ENCODE peak calls at places on chromosome 2, in six cellular contexts. L is ureter, H is GM04504, J is endothelial cell of umbilical vein, I is Calu3, Y is occipital lobe. C is an unnamed sample.

GRCh38 chr2:205755923-205756322 is 73.6 kb downstream of the NRP2 start:
- DNase-seq in I (no peak), Y (no peak), H (no peak), J (no peak), L (no peak), C (no peak)

GRCh38 chr2:21036708-21037670 is 6.9 kb downstream of the APOB start:
- DNase-seq in I (no peak), L (no peak), Y (no peak), J (no peak), H (no peak), C (no peak)

GRCh38 chr2:5102823-5103222 is 589.4 kb upstream of the SOX11 start:
- DNase-seq in Y (no peak), H (no peak), L (no peak), J (no peak), I (no peak), C (no peak)

GRCh38 chr2:42012651-42013050 is 35.2 kb upstream of the PKDCC start:
- DNase-seq in Y (no peak), H (no peak), I (no peak), J (no peak), L (no peak), C (no peak)

GRCh38 chr2:34652636-34653035 is 1053.5 kb upstream of the FAM98A start:
- DNase-seq in I (no peak), Y (no peak), L (no peak), H (no peak), J (no peak), C (peak; percentile 60)

GRCh38 chr2:142140434-142140845 is 9.6 kb upstream of the LRP1B start:
- DNase-seq in Y (no peak), L (no peak), J (peak; percentile 36), I (no peak), H (peak; percentile 5), C (peak; percentile 57)

GRCh38 chr2:238462782-238463396 is 36.2 kb downstream of the ASB1 start:
- DNase-seq in I (peak; percentile 31), H (peak; percentile 20), Y (no peak), J (peak; percentile 63), L (no peak), C (peak; percentile 42)

GRCh38 chr2:105323117-105323516 is 6.4 kb downstream of the TGFBRAP1 start:
- DNase-seq in H (no peak), Y (no peak), J (peak; percentile 29), I (no peak), L (no peak), C (no peak)

GRCh38 chr2:217329023-217329431 is 469.2 kb upstream of the TNP1 start:
- DNase-seq in I (no peak), J (no peak), H (no peak), Y (no peak), L (no peak), C (no peak)

GRCh38 chr2:96301897-96302296 is 3.4 kb downstream of the SNRNP200 start:
- DNase-seq in H (no peak), J (no peak), I (no peak), Y (no peak), L (no peak), C (no peak)

GRCh38 chr2:218387369-218388194 is 5.5 kb downstream of the SLC11A1 start:
- DNase-seq in L (peak; percentile 59), H (no peak), J (peak; percentile 76), Y (no peak), I (no peak), C (peak; percentile 93)

GRCh38 chr2:28601612-28602011 is 105.8 kb downstream of the PLB1 start:
- DNase-seq in J (no peak), L (no peak), H (no peak), I (no peak), Y (no peak), C (no peak)

GRCh38 chr2:74555610-74556103 is 1.1 kb downstream of the DOK1 start:
- DNase-seq in Y (no peak), I (no peak), L (no peak), H (no peak), J (no peak), C (no peak)

GRCh38 chr2:135803276-135803675 is 33.7 kb downstream of the LCT start:
- DNase-seq in H (no peak), I (no peak), L (no peak), J (no peak), Y (no peak), C (peak; percentile 43)

GRCh38 chr2:227191367-227191766 is 26.9 kb downstream of the COL4A3 start:
- DNase-seq in J (no peak), L (no peak), H (no peak), Y (no peak), I (no peak), C (no peak)

GRCh38 chr2:70523996-70524965 is 29.3 kb downstream of the TGFA start:
- DNase-seq in I (peak; percentile 91), H (peak; percentile 74), J (no peak), Y (no peak), L (peak; percentile 86), C (no peak)

GRCh38 chr2:178279142-178279541 is 84.8 kb downstream of the OSBPL6 start:
- DNase-seq in L (no peak), Y (no peak), I (no peak), H (peak; percentile 79), J (peak; percentile 94), C (peak; percentile 20)

GRCh38 chr2:39736593-39736992 is 42.5 kb downstream of the THUMPD2 start:
- DNase-seq in H (peak; percentile 78), J (no peak), L (no peak), Y (no peak), I (no peak), C (no peak)

GRCh38 chr2:148108377-148108776 is 87.5 kb downstream of the MBD5 start:
- DNase-seq in L (no peak), I (no peak), H (no peak), Y (no peak), J (no peak), C (no peak)

GRCh38 chr2:201130524-201131186 is 14.7 kb downstream of the CFLAR start:
- DNase-seq in L (no peak), I (no peak), H (no peak), Y (no peak), J (peak; percentile 98), C (no peak)

GRCh38 chr2:96099861-96100798 is 16.2 kb downstream of the ADRA2B start:
- DNase-seq in L (peak; percentile 60), Y (no peak), J (peak; percentile 26), H (no peak), I (no peak), C (no peak)

GRCh38 chr2:175234153-175234552 is 52.6 kb upstream of the ATP5MC3 start:
- DNase-seq in Y (no peak), L (no peak), I (no peak), J (no peak), H (peak; percentile 26), C (peak; percentile 37)

GRCh38 chr2:121830809-121831208 is 75.4 kb downstream of the TSN start:
- DNase-seq in J (no peak), I (no peak), L (no peak), Y (no peak), H (no peak), C (no peak)

GRCh38 chr2:23545391-23545790 is 160.4 kb downstream of the KLHL29 start:
- DNase-seq in I (no peak), L (no peak), J (peak; percentile 56), H (no peak), Y (no peak), C (no peak)

GRCh38 chr2:110690345-110690965 is 12.6 kb upstream of the BUB1 start:
- DNase-seq in Y (no peak), I (no peak), L (no peak), J (no peak), H (no peak), C (no peak)

GRCh38 chr2:200577000-200577399 is 8.8 kb upstream of the AOX1 start:
- DNase-seq in I (no peak), Y (no peak), H (no peak), L (no peak), J (no peak), C (no peak)

GRCh38 chr2:162840598-162841246 is 2.2 kb upstream of the KCNH7 start:
- DNase-seq in H (peak; percentile 1), J (peak; percentile 62), I (peak; percentile 77), L (no peak), Y (peak; percentile 1), C (peak; percentile 90)

GRCh38 chr2:221034026-221034701 is 537.9 kb downstream of the EPHA4 start:
- DNase-seq in J (no peak), H (no peak), I (no peak), Y (no peak), L (no peak), C (no peak)

GRCh38 chr2:120704696-120705095 is 31.0 kb upstream of the GLI2 start:
- DNase-seq in H (no peak), J (no peak), L (no peak), Y (no peak), I (no peak), C (no peak)

GRCh38 chr2:214226061-214226460 is 184.8 kb upstream of the VWC2L start:
- DNase-seq in H (no peak), L (no peak), I (no peak), J (no peak), Y (no peak), C (no peak)

GRCh38 chr2:67854103-67854502 is 208.7 kb downstream of the C1D start:
- DNase-seq in H (no peak), Y (no peak), J (no peak), L (no peak), I (no peak), C (peak; percentile 20)

GRCh38 chr2:24874025-24874424 is 46.0 kb downstream of the ADCY3 start:
- DNase-seq in I (no peak), J (no peak), Y (no peak), H (no peak), L (peak; percentile 38), C (no peak)

GRCh38 chr2:48482774-48483173 is 47.2 kb upstream of the STON1 start:
- DNase-seq in Y (peak; percentile 4), J (peak; percentile 86), L (no peak), H (no peak), I (no peak), C (no peak)

GRCh38 chr2:234147335-234147861 is 96.9 kb downstream of the SPP2 start:
- DNase-seq in L (no peak), H (no peak), I (no peak), J (no peak), Y (no peak), C (no peak)

GRCh38 chr2:181324912-181325311 is 132.3 kb upstream of the ITGA4 start:
- DNase-seq in J (no peak), L (no peak), I (no peak), H (no peak), Y (no peak), C (no peak)

GRCh38 chr2:63058742-63059433 is 8.3 kb downstream of the OTX1 start:
- DNase-seq in I (no peak), H (no peak), J (no peak), L (no peak), Y (no peak), C (peak; percentile 28)

GRCh38 chr2:187985923-187986322 is 305.8 kb upstream of the GULP1 start:
- DNase-seq in H (no peak), I (no peak), Y (no peak), L (no peak), J (no peak), C (no peak)

GRCh38 chr2:239781461-239781860 is 243.7 kb downstream of the NDUFA10 start:
- DNase-seq in I (no peak), H (no peak), L (no peak), J (no peak), Y (no peak), C (no peak)

GRCh38 chr2:121356058-121356640 is 71.1 kb upstream of the TFCP2L1 start:
- DNase-seq in J (peak; percentile 74), L (peak; percentile 53), I (peak; percentile 63), Y (peak; percentile 14), H (peak; percentile 26), C (peak; percentile 83)

GRCh38 chr2:71792926-71793761 is 339.8 kb downstream of the DYSF start:
- DNase-seq in Y (no peak), I (no peak), L (no peak), J (no peak), H (no peak), C (peak; percentile 59)